ENCODE peak calls at places on chromosomes 4 and X, in nine cellular contexts. L, Y, A, K, S, R, B, Q and T are unnamed samples. For H3K4me1, the result is how much of the 10 kb centered on the place peaks cover.

GRCh38 chrX:24425806-24426205 is 39.3 kb upstream of the PDK3 start:
- DNase-seq in L (no peak), Y (no peak), A (no peak), K (no peak), S (no peak), R (no peak), B (no peak), Q (no peak), T (no peak)

GRCh38 chrX:154327026-154327820 is 31.6 kb downstream of the TKTL1 start:
- DNase-seq in L (no peak), Y (no peak), A (no peak), K (peak), S (peak), R (no peak), B (no peak), Q (no peak), T (no peak)

GRCh38 chr4:39422247-39422646 is 15.5 kb downstream of the KLB start:
- DNase-seq in L (no peak), Y (no peak), A (no peak), K (no peak), S (no peak), R (no peak), B (no peak), Q (no peak), T (no peak)

GRCh38 chrX:15750611-15751159 is 12.6 kb downstream of the CA5B start:
- DNase-seq in L (no peak), Y (no peak), A (no peak), K (no peak), S (no peak), R (no peak), B (no peak), Q (no peak), T (no peak)

GRCh38 chrX:116170444-116170843 is at the start of gene AGTR2:
- DNase-seq in L (no peak), Y (no peak), A (no peak), K (no peak), S (no peak), R (no peak), B (no peak), Q (no peak), T (no peak)

GRCh38 chrX:105191878-105192277 is 28.6 kb downstream of the TEX13A start:
- DNase-seq in L (no peak), Y (no peak), A (no peak), K (no peak), S (peak), R (peak), B (no peak), Q (no peak), T (peak)

GRCh38 chr4:42326524-42326923 is 70.8 kb upstream of the SHISA3 start:
- DNase-seq in L (no peak), Y (no peak), A (no peak), K (no peak), S (no peak), R (no peak), B (no peak), Q (no peak), T (no peak)

GRCh38 chr4:72109959-72110497 is 78.2 kb downstream of the NPFFR2 start:
- DNase-seq in L (no peak), Y (no peak), A (no peak), K (no peak), S (no peak), R (no peak), B (no peak), Q (no peak), T (no peak)

GRCh38 chr4:109278594-109279031 is 23.8 kb downstream of the COL25A1 start:
- DNase-seq in L (no peak), Y (no peak), A (no peak), K (no peak), S (no peak), R (no peak), B (peak), Q (no peak), T (no peak)

GRCh38 chrX:53077207-53078197 is 4.7 kb upstream of the TSPYL2 start:
- DNase-seq in L (no peak), Y (no peak), A (no peak), K (peak), S (no peak), R (no peak), B (no peak), Q (no peak), T (no peak)

GRCh38 chr4:33395731-33396485 is 2675.7 kb downstream of the PCDH7 start:
- DNase-seq in L (no peak), Y (no peak), A (no peak), K (no peak), S (no peak), R (no peak), B (no peak), Q (no peak), T (no peak)

GRCh38 chr4:1554876-1555265 is 129.2 kb downstream of the FAM53A start:
- DNase-seq in L (no peak), Y (no peak), A (no peak), K (no peak), S (no peak), R (no peak), B (no peak), Q (no peak), T (no peak)

GRCh38 chr4:86935833-86936721 is 1.3 kb downstream of the AFF1 start:
- DNase-seq in L (no peak), Y (peak), A (peak), K (peak), S (peak), R (peak), B (peak), Q (peak), T (peak)

GRCh38 chr4:38765391-38765790 is 17.4 kb downstream of the TLR10 start:
- DNase-seq in L (no peak), Y (no peak), A (no peak), K (no peak), S (no peak), R (no peak), B (no peak), Q (no peak), T (no peak)

GRCh38 chr4:48093949-48094550 is 40.0 kb downstream of the TXK start:
- DNase-seq in L (no peak), Y (no peak), A (no peak), K (peak), S (peak), R (no peak), B (no peak), Q (peak), T (no peak)

GRCh38 chr4:79611026-79611425 is 203.0 kb upstream of the GK2 start:
- DNase-seq in L (no peak), Y (no peak), A (no peak), K (no peak), S (no peak), R (no peak), B (no peak), Q (no peak), T (no peak)

GRCh38 chr4:80202190-80202711 is 4.9 kb downstream of the PRDM8 start:
- DNase-seq in L (peak), Y (peak), A (peak), K (peak), S (peak), R (peak), B (no peak), Q (peak), T (peak)

GRCh38 chrX:19535481-19535880 is 20.2 kb upstream of the MAP3K15 start:
- DNase-seq in L (no peak), Y (no peak), A (no peak), K (no peak), S (peak), R (no peak), B (no peak), Q (no peak), T (no peak)

GRCh38 chrX:6460893-6461490 is 73.9 kb downstream of the VCX3A start:
- DNase-seq in L (no peak), Y (no peak), A (no peak), K (no peak), S (no peak), R (no peak), B (no peak), Q (no peak), T (no peak)

GRCh38 chr4:152545088-152545487 is 9.2 kb upstream of the FBXW7 start:
- DNase-seq in L (no peak), Y (no peak), A (no peak), K (no peak), S (no peak), R (no peak), B (no peak), Q (no peak), T (no peak)

GRCh38 chr4:140135529-140136021 is 18.4 kb downstream of the MAML3 start:
- DNase-seq in L (no peak), Y (peak), A (peak), K (peak), S (peak), R (no peak), B (no peak), Q (no peak), T (peak)

GRCh38 chrX:80808160-80808735 is 1.4 kb downstream of the BRWD3 start:
- DNase-seq in L (peak), Y (peak), A (peak), K (peak), S (peak), R (peak), B (peak), Q (peak), T (peak)

GRCh38 chrX:153304988-153305736 is 16.4 kb downstream of the PNMA6F start:
- DNase-seq in L (no peak), Y (no peak), A (no peak), K (no peak), S (no peak), R (no peak), B (no peak), Q (no peak), T (no peak)

GRCh38 chrX:19846995-19847790 is 40.2 kb downstream of the SH3KBP1 start:
- DNase-seq in L (no peak), Y (peak), A (no peak), K (peak), S (no peak), R (no peak), B (no peak), Q (no peak), T (peak)

GRCh38 chrX:24777660-24778059 is 83.9 kb downstream of the POLA1 start:
- DNase-seq in L (no peak), Y (no peak), A (no peak), K (no peak), S (no peak), R (no peak), B (peak), Q (no peak), T (no peak)

DNA sequence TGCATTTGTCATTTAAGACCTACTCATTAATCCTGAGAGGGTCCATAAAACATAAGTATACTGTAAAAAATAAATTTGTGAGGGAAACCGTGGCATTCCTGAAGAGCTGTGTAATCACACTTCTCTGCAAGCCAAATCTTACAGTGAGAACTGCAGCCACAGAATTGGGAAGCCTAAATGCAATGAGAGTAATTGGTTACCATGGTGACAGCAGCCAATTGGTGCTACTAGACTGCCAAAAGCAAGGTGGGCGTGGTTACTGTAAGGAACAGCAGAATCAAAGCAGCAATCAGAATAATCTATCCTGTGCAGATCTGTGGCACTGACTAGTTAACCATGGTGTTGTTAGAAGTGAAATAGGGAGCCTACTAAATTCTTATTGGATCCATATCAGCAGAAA is 345.1 kb upstream of the GRID2 start:
- DNase-seq in L (no peak), Y (no peak), A (no peak), K (no peak), S (no peak), R (no peak), B (no peak), Q (no peak), T (no peak)
- TF ChIP-seq POLR2A in L (no peak), Y (no peak), A (no peak), K (no peak), S (no peak), R (no peak), B (no peak), Q (no peak), T (no peak)

DNA sequence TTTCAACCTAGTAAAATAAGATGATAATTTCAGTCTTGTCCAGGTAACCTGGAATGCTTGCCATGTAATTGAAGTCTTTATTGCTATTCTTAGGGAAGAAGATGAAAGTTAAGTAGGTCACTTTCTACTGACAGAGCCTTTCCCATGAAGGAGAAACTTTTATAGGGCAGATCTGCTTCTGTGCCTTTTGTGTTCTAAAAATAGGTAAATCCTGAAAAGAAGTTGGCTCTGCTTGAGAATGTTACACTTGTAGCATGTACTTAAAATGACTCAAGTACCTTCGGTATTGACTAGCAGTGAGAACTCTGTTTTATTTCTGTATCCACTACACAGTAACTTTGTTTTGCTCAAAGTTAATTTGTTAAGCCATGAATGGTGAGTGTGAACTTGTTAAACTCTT is 52.8 kb downstream of the SEPTIN11 start:
- DNase-seq in L (no peak), Y (no peak), A (no peak), K (no peak), S (no peak), R (no peak), B (no peak), Q (no peak), T (no peak)
- H3K4me1 ChIP-seq in L (under half), Y (under half), A (under half), K (under half), S (under half), R (under half), B (under half), Q (under half), T (under half)

DNA sequence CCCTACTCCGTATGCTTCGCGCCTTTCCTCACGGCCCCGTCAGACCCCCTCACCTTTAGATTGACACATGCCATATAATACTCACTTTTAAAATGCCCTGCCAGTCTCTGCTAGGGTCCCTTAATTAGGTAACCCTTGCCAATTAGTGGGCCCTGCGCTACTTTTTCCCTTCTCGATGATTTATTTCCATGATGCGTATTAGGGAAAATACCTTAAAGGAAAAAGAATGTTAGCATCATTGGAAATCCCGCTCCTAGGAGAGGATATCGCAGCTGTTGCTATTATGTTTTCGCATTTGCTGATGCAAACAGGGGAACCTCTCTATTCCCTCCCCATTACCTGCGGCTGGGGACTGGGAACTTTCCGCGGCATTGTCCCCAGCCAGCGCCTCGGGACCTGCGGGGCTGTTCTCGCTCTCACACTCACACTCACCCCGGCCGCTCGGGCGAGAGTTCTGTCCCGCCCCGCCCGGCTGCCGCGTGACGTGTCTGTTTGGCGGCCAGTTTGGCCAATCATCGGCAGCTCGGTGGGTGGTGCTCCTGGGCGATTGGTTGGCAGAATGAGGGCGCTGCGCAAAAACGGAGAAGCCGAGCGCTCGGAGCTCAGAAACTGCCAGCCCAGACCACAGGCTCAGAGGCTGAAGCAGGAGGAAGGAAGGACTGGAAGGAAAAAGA is at the start of gene PCDH10:
- DNase-seq in L (no peak), Y (peak), A (peak), K (peak), S (peak), R (peak), B (no peak), Q (peak), T (peak)
- H3K4me3 ChIP-seq in L (peak), Y (peak), A (peak), K (no peak), S (no peak), R (peak), B (no peak), Q (peak), T (peak)

GRCh38 chr4:185210102-185210981 is 944 bp downstream of the SNX25 start:
- DNase-seq in L (no peak), Y (no peak), A (peak), K (peak), S (peak), R (peak), B (no peak), Q (peak), T (peak)
- TF ChIP-seq POLR2A in L (no peak), Y (peak), A (peak), K (peak), S (peak), R (no peak), B (peak), Q (no peak), T (no peak)

DNA sequence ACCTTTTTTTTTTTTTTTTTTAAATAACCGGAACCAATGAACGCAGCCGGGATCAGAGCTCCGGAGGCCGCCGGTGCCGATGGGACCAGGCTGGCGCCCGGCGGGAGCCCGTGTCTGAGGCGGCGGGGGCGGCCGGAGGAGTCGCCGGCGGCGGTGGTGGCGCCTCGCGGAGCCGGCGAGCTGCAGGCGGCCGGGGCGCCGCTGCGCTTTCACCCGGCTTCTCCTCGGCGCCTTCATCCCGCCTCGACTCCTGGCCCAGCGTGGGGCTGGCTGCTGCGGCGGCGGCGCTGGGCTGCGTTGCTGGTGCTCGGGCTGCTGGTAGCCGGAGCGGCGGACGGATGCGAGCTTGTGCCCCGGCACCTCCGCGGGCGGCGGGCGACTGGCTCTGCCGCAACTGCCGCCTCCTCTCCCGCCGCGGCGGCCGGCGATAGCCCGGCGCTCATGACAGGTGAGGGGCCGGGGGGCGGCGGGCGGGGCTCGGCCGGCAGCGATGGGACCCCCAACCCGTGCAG is 337 bp downstream of the STIM2 start:
- DNase-seq in L (no peak), Y (peak), A (no peak), K (peak), S (peak), R (peak), B (no peak), Q (peak), T (peak)
- H3K4me1 ChIP-seq in L (under half), Y (under half), A (under half), K (under half), S (half or more), R (under half), B (under half), Q (under half), T (under half)

GRCh38 chr4:3710451-3711182 is 55.6 kb upstream of the ADRA2C start:
- DNase-seq in L (no peak), Y (peak), A (no peak), K (no peak), S (no peak), R (no peak), B (no peak), Q (peak), T (peak)

GRCh38 chr4:3708611-3709010 is 57.6 kb upstream of the ADRA2C start:
- DNase-seq in L (no peak), Y (no peak), A (no peak), K (no peak), S (no peak), R (no peak), B (no peak), Q (peak), T (no peak)

GRCh38 chr4:3708103-3708510 is 58.1 kb upstream of the ADRA2C start:
- DNase-seq in L (no peak), Y (peak), A (peak), K (peak), S (peak), R (no peak), B (no peak), Q (peak), T (peak)

GRCh38 chr4:3709846-3710441 is 56.2 kb upstream of the ADRA2C start:
- DNase-seq in L (no peak), Y (peak), A (no peak), K (peak), S (no peak), R (no peak), B (no peak), Q (no peak), T (peak)

GRCh38 chr4:3709061-3709845 is 56.9 kb upstream of the ADRA2C start:
- DNase-seq in L (no peak), Y (no peak), A (no peak), K (no peak), S (no peak), R (no peak), B (no peak), Q (peak), T (no peak)
- H3K4me3 ChIP-seq in L (no peak), Y (no peak), A (no peak), K (no peak), S (no peak), R (no peak), B (no peak), Q (no peak), T (no peak)